ENCODE peak calls at places on chromosome 5, in eight cellular contexts. H, B, U, D, R, F, I and W are unnamed samples.

GRCh38 chr5:172929371-172929838 is 29.8 kb upstream of the RPL26L1 start:
- DNase-seq in R (no peak), B (no peak), F (peak; percentile 78), D (no peak), I (no peak), H (no peak), U (no peak), W (no peak)

GRCh38 chr5:53067641-53068040 is 41.9 kb downstream of the MOCS2 start:
- DNase-seq in I (no peak), H (no peak), U (no peak), B (no peak), R (no peak), F (no peak), D (no peak), W (no peak)

GRCh38 chr5:174533771-174534221 is 190.6 kb upstream of the MSX2 start:
- DNase-seq in I (no peak), U (no peak), H (no peak), R (no peak), B (no peak), D (no peak), F (peak; percentile 80), W (no peak)

GRCh38 chr5:168600409-168600808 is 21.2 kb upstream of the PANK3 start:
- DNase-seq in B (no peak), U (no peak), I (no peak), R (no peak), H (no peak), D (no peak), F (no peak), W (no peak)

GRCh38 chr5:110807174-110807573 is 68.4 kb downstream of the SLC25A46 start:
- DNase-seq in R (no peak), D (no peak), U (no peak), I (no peak), F (no peak), H (no peak), B (no peak), W (no peak)

GRCh38 chr5:32144637-32145207 is 29.4 kb downstream of the GOLPH3 start:
- DNase-seq in H (no peak), R (no peak), U (no peak), D (no peak), B (no peak), F (no peak), I (no peak), W (no peak)

GRCh38 chr5:107858788-107859187 is 188.1 kb upstream of the EFNA5 start:
- DNase-seq in F (no peak), U (no peak), H (no peak), D (no peak), R (no peak), I (no peak), B (no peak), W (no peak)

GRCh38 chr5:160166069-160166972 is 47.1 kb upstream of the PWWP2A start:
- DNase-seq in B (no peak), R (no peak), D (no peak), H (no peak), I (no peak), U (no peak), F (no peak), W (no peak)

GRCh38 chr5:12023614-12024241 is 119.5 kb upstream of the CTNND2 start:
- DNase-seq in F (peak; percentile 8), U (no peak), B (no peak), I (peak; percentile 36), R (no peak), H (no peak), D (no peak), W (no peak)

GRCh38 chr5:61082516-61083280 is 79.6 kb downstream of the SMIM15 start:
- DNase-seq in F (no peak), R (no peak), B (no peak), I (no peak), D (no peak), U (no peak), H (no peak), W (no peak)

GRCh38 chr5:55742778-55743177 is 4.9 kb downstream of the DDX4 start:
- DNase-seq in H (no peak), I (no peak), U (no peak), R (no peak), D (no peak), F (no peak), B (no peak), W (no peak)

GRCh38 chr5:2755811-2756210 is 4.3 kb upstream of the IRX2 start:
- DNase-seq in R (no peak), U (no peak), I (no peak), F (no peak), D (no peak), H (no peak), B (no peak), W (no peak)

GRCh38 chr5:157076558-157076957 is 17.6 kb upstream of the HAVCR1 start:
- DNase-seq in B (no peak), F (peak; percentile 27), U (no peak), R (no peak), I (no peak), D (peak; percentile 22), H (no peak), W (no peak)

GRCh38 chr5:10595678-10596309 is 31.9 kb downstream of the ANKRD33B start:
- DNase-seq in U (no peak), I (no peak), B (no peak), D (peak; percentile 41), R (no peak), F (peak; percentile 85), H (no peak), W (peak; percentile 25)

GRCh38 chr5:17277907-17278306 is 60.5 kb downstream of the BASP1 start:
- DNase-seq in R (peak; percentile 55), F (no peak), U (no peak), D (no peak), B (no peak), H (no peak), I (no peak), W (no peak)

GRCh38 chr5:170393958-170394357 is 4.8 kb upstream of the KCNMB1 start:
- DNase-seq in U (no peak), B (no peak), F (no peak), D (no peak), R (no peak), I (no peak), H (no peak), W (no peak)

GRCh38 chr5:112929336-112930081 is 7.5 kb upstream of the REEP5 start:
- DNase-seq in U (no peak), B (no peak), R (no peak), H (no peak), D (no peak), F (no peak), I (no peak), W (no peak)